ENCODE peak calls at places on chromosomes 13 and 19, in five cellular contexts. D, E, V, N and W are unnamed samples.
A peak's percentile ranks its signal among the peaks of the same experiment; 100 is the strongest.

GRCh38 chr13:80131204-80131603 is 209.7 kb downstream of the SPRY2 start:
- DNase-seq in N (peak; percentile 75), V (peak; percentile 47), E (peak; percentile 55), D (no peak), W (no peak)

GRCh38 chr19:15283141-15283885 is 49.0 kb downstream of the BRD4 start:
- DNase-seq in D (no peak), E (peak; percentile 88), V (no peak), N (peak; percentile 75), W (peak; percentile 53)

GRCh38 chr13:101309014-101309619 is 107.2 kb downstream of the NALCN start:
- DNase-seq in V (no peak), N (peak; percentile 54), E (peak; percentile 78), D (no peak), W (peak; percentile 56)

GRCh38 chr19:39867133-39867532 is 21.0 kb upstream of the FBL start:
- DNase-seq in V (no peak), E (no peak), N (no peak), D (no peak), W (no peak)

GRCh38 chr13:73835138-73835721 is 299.0 kb downstream of the KLF12 start:
- DNase-seq in V (no peak), D (no peak), N (peak; percentile 49), E (peak; percentile 27), W (peak; percentile 19)

GRCh38 chr19:35295453-35295791 is 3.5 kb downstream of the MAG start:
- DNase-seq in D (no peak), N (no peak), V (no peak), E (no peak), W (no peak)

GRCh38 chr19:49019242-49019932 is 2.5 kb upstream of the LHB start:
- DNase-seq in D (peak; percentile 70), E (peak; percentile 3), V (peak; percentile 66), N (peak; percentile 72), W (no peak)

GRCh38 chr19:4279530-4280422 is 710 bp downstream of the SHD start:
- DNase-seq in N (no peak), E (no peak), V (no peak), D (no peak), W (no peak)

GRCh38 chr19:14375055-14375581 is 6.1 kb upstream of the ADGRE5 start:
- DNase-seq in V (no peak), E (no peak), D (no peak), N (no peak), W (no peak)

GRCh38 chr19:31553844-31554215 is 204.6 kb upstream of the TSHZ3 start:
- DNase-seq in D (no peak), E (no peak), V (peak; percentile 83), N (no peak), W (no peak)

GRCh38 chr13:109647046-109647445 is 139.3 kb downstream of the IRS2 start:
- DNase-seq in E (no peak), V (no peak), N (peak; percentile 27), D (no peak), W (no peak)

GRCh38 chr13:49810825-49811526 is 18.5 kb upstream of the KPNA3 start:
- DNase-seq in N (peak; percentile 49), V (peak; percentile 27), E (no peak), D (no peak), W (no peak)

GRCh38 chr19:31648347-31648746 is 299.1 kb upstream of the TSHZ3 start:
- DNase-seq in V (no peak), N (no peak), E (no peak), D (no peak), W (no peak)

GRCh38 chr13:24921881-24922280 is 157.9 kb downstream of the RNF17 start:
- DNase-seq in E (no peak), D (no peak), N (no peak), V (no peak), W (no peak)

GRCh38 chr19:52670046-52670445 is 31.9 kb upstream of the ZNF83 start:
- DNase-seq in E (no peak), D (no peak), V (no peak), N (no peak), W (no peak)

GRCh38 chr13:38008636-38009035 is 139.1 kb upstream of the TRPC4 start:
- DNase-seq in D (no peak), V (no peak), E (no peak), N (no peak), W (no peak)

GRCh38 chr19:49309087-49309486 is 15.9 kb downstream of the SLC6A16 start:
- DNase-seq in D (no peak), N (no peak), V (no peak), E (no peak), W (no peak)

GRCh38 chr13:110644892-110645521 is 29.7 kb downstream of the NAXD start:
- DNase-seq in N (peak; percentile 70), D (peak; percentile 25), V (peak; percentile 74), E (peak; percentile 14), W (no peak)

GRCh38 chr13:93624371-93624777 is 397.8 kb downstream of the GPC6 start:
- DNase-seq in E (no peak), D (no peak), N (no peak), V (no peak), W (no peak)

GRCh38 chr13:23628250-23628649 is 58.0 kb downstream of the TNFRSF19 start:
- DNase-seq in N (no peak), E (no peak), V (no peak), D (no peak), W (no peak)

GRCh38 chr13:72970956-72971355 is 87.8 kb upstream of the KLF5 start:
- DNase-seq in E (no peak), D (no peak), N (no peak), V (no peak), W (no peak)

GRCh38 chr13:109145631-109146030 is 516.2 kb downstream of the MYO16 start:
- DNase-seq in D (no peak), E (peak; percentile 47), V (peak; percentile 66), N (peak; percentile 79), W (peak; percentile 48)

GRCh38 chr13:24741016-24741662 is 22.8 kb upstream of the RNF17 start:
- DNase-seq in D (no peak), N (no peak), E (no peak), V (no peak), W (no peak)

GRCh38 chr19:40519352-40520322 is 52.8 kb downstream of the SPTBN4 start:
- DNase-seq in N (peak; percentile 49), E (no peak), V (no peak), D (no peak), W (no peak)

GRCh38 chr19:991174-991931 is 7.2 kb downstream of the WDR18 start:
- DNase-seq in D (peak; percentile 75), V (peak; percentile 82), N (peak; percentile 65), E (no peak), W (no peak)

GRCh38 chr19:38729653-38730469 is 14.4 kb downstream of the CAPN12 start:
- DNase-seq in N (peak; percentile 67), D (peak; percentile 80), V (peak; percentile 80), E (no peak), W (no peak)

GRCh38 chr13:113091211-113091771 is 14.3 kb upstream of the F7 start:
- DNase-seq in E (no peak), D (no peak), V (no peak), N (no peak), W (no peak)

GRCh38 chr13:46134494-46134893 is 29.7 kb upstream of the CPB2 start:
- DNase-seq in V (no peak), N (no peak), D (no peak), E (no peak), W (no peak)

GRCh38 chr19:24099829-24100228 is 12.8 kb downstream of the ZNF254 start:
- DNase-seq in N (no peak), E (no peak), V (no peak), D (no peak), W (no peak)

GRCh38 chr19:40165362-40165937 is 25.8 kb upstream of the MAP3K10 start:
- DNase-seq in E (peak; percentile 15), D (peak; percentile 64), N (peak; percentile 80), V (peak; percentile 71), W (peak; percentile 10)

GRCh38 chr19:17420267-17420924 is 549 bp downstream of the MVB12A start:
- DNase-seq in D (no peak), N (peak; percentile 52), V (peak; percentile 55), E (no peak), W (no peak)

GRCh38 chr19:17334414-17335409 is at the start of gene ANO8:
- DNase-seq in D (peak; percentile 93), V (peak; percentile 97), N (peak; percentile 95), E (peak; percentile 98), W (peak; percentile 97)